ENCODE peak calls at places on chromosomes 7 and 10, in five cellular contexts. A, L, W, B and E are unnamed samples.

GRCh38 chr10:26225322-26225721 is 8.7 kb downstream of the GAD2 start:
- DNase-seq in A (no peak), L (no peak), W (no peak), B (no peak), E (no peak)

GRCh38 chr7:30365626-30366025 is 81.2 kb downstream of the ZNRF2 start:
- DNase-seq in A (no peak), L (no peak), W (no peak), B (no peak), E (no peak)

GRCh38 chr7:28980504-28981281 is 22.6 kb upstream of the TRIL start:
- DNase-seq in A (no peak), L (no peak), W (no peak), B (no peak), E (no peak)

GRCh38 chr7:7207876-7208275 is 25.5 kb downstream of the C1GALT1 start:
- DNase-seq in A (no peak), L (no peak), W (no peak), B (no peak), E (no peak)

GRCh38 chr7:77427996-77428603 is 12.0 kb upstream of the GSAP start:
- DNase-seq in A (no peak), L (no peak), W (peak), B (no peak), E (no peak)

GRCh38 chr10:91820144-91820543 is 21.9 kb downstream of the TNKS2 start:
- DNase-seq in A (no peak), L (no peak), W (peak), B (no peak), E (no peak)

GRCh38 chr10:132646443-132647097 is 109.0 kb downstream of the INPP5A start:
- DNase-seq in A (no peak), L (peak), W (no peak), B (no peak), E (no peak)

GRCh38 chr10:28600056-28600455 is 67.1 kb downstream of the WAC start:
- DNase-seq in A (no peak), L (no peak), W (no peak), B (no peak), E (no peak)

GRCh38 chr7:77434570-77434969 is 18.4 kb upstream of the GSAP start:
- DNase-seq in A (no peak), L (no peak), W (no peak), B (no peak), E (no peak)

GRCh38 chr7:4861227-4861626 is 603 bp downstream of the PAPOLB start:
- DNase-seq in A (no peak), L (no peak), W (no peak), B (no peak), E (no peak)
- H3K4me3 ChIP-seq in A (no peak), L (no peak), W (peak), B (peak), E (peak)

GRCh38 chr7:20217193-20217948 is at the start of gene MACC1:
- DNase-seq in A (peak), L (peak), W (no peak), B (no peak), E (no peak)
- H3K4me3 ChIP-seq in A (peak), L (peak), W (no peak), B (no peak), E (no peak)

GRCh38 chr10:299969-300368 is 164.7 kb downstream of the ZMYND11 start:
- DNase-seq in A (no peak), L (no peak), W (no peak), B (no peak), E (no peak)
- H3K4me3 ChIP-seq in A (no peak), L (no peak), W (no peak), B (no peak), E (no peak)

DNA sequence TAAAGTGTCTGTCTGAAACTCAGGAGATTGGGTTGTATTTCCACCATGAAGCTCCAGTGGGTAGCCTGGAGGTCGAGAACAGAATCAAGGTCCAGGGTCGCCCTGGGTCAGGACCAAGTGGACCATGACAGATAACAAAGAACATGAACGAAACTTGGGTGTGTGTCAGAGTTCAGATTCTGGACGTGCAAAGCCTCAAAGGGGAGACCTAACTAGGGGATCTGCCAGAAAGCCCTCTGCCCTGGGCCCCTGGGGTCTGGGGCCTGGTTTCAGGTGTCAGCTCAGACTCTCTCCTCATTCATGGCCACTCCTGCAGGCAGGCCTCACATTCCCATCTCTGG is 1.6 kb downstream of the RASSF4 start:
- DNase-seq in A (no peak), L (no peak), W (no peak), B (no peak), E (no peak)
- H3K4me3 ChIP-seq in A (no peak), L (no peak), W (no peak), B (no peak), E (no peak)

DNA sequence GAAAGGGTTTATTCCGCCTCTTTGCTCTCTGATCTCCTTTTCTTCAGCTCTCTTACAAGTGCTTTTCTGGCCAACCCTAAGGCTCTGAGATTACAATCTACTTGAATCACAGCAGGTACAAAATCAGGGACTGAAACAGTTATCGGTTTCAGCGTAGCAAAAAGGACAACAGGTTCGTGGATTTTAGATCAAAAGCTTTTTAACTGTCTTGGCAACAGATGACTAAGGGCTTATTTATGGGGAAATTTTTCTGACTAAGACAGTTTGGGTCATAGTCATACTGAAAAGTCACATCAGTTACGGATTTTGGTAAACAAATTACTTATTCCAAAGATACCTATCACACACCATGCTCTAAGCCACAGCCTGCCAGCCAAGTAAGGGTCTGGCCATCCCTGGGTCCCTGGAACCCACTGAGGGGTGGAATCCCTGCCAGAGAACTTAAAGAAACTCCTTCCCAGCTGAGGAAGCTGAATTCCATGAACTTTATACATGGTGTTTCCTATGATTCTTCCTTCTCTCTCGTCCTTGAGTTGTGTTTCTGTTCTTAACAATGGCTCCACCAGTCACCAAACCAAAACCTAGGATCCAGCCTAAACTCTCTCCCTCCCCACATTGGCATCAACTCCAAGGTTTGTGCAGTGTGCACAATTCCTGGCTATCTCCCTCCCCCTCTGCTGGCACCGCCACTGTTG is 169.3 kb downstream of the FAM107B start:
- DNase-seq in A (peak), L (no peak), W (no peak), B (no peak), E (no peak)
- H3K4me3 ChIP-seq in A (peak), L (no peak), W (peak), B (peak), E (peak)

DNA sequence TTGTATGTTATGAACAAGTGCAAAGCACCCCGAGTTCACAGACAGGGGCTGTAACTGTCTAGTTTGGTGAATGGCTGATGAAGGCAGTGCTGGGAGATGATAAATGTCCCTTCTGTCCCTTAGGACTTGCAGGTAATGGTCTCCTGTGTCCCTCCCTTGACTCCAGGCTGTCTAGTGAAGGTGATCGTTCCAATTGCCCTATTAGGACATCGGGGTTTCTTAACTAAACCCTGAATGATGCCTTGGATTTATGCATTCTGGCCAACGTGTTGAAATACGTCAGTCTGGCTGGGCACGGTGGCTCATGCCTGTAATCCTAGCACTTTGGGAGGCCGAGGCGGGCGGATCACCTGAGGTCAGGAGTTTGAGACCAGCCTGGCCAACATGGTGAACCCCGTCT is 69.4 kb downstream of the PFKFB3 start:
- DNase-seq in A (no peak), L (no peak), W (no peak), B (no peak), E (no peak)
- H3K4me3 ChIP-seq in A (no peak), L (no peak), W (no peak), B (no peak), E (no peak)

DNA sequence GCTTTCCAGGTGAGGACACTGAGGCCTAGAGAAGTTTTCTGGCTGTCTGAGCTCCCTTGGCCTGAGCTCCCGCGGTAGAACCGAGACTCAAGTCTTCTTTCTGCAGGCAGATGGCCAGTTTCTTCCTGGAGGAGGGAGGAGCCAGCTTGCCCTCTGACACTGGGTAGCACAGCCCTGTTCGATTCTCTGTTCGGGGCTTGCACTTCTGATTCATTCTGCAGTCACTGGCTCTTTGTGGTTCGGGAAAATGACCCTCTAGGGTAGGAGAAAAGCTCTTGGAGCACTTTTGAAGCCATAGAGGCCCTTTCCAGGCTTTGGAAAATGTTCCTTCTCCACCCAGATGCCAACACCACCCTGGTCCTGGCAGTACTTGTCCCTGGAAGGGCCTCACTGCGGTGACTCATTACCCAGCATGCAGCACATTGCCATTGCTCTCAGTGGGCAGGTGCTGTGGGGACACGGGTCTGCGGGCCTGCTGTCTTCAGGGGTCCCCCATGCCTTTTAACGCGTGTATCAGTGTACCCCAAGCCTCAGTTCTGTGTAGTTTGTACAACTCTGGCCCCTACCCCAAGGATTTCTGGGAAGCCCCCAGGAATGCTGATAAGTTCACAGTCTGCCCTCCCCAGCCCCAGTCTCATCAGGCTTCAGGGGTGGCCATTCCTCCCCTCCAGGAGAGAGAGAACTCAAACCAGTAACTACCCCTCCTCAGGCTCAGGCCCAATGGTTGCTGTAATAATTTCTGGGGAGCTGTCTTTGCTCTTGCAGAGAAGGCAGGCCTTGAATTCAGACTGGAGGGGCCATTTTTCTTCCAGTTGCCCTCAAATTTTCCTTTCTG is 11.9 kb downstream of the CHST3 start:
- DNase-seq in A (no peak), L (no peak), W (peak), B (peak), E (no peak)
- H3K4me3 ChIP-seq in A (no peak), L (no peak), W (no peak), B (no peak), E (no peak)